ENCODE peak calls at places on chromosomes 11 and 22, in six cellular contexts. One of them, this sample, is unnamed.

GRCh38 chr22:21611210-21611977 is 18.4 kb downstream of the YDJC start:
- DNase-seq in HFFc6: no peak
- DNase-seq in heart left ventricle: no peak
- DNase-seq in naive thymus-derived CD8-positive, alpha-beta T cell: no peak
- DNase-seq in Right ventricle myocardium superior: no peak
- DNase-seq in GM04504: no peak
- DNase-seq in this sample: no peak

GRCh38 chr11:91755951-91756707 is 468.5 kb upstream of the FAT3 start:
- DNase-seq in HFFc6: no peak
- DNase-seq in heart left ventricle: no peak
- DNase-seq in naive thymus-derived CD8-positive, alpha-beta T cell: no peak
- DNase-seq in Right ventricle myocardium superior: no peak
- DNase-seq in GM04504: no peak
- DNase-seq in this sample: no peak

GRCh38 chr11:8340299-8340698 is 76.6 kb upstream of the LMO1 start:
- DNase-seq in HFFc6: no peak
- DNase-seq in heart left ventricle: no peak
- DNase-seq in naive thymus-derived CD8-positive, alpha-beta T cell: no peak
- DNase-seq in Right ventricle myocardium superior: no peak
- DNase-seq in GM04504: no peak
- DNase-seq in this sample: no peak

GRCh38 chr22:50301581-50301991 is 5.9 kb downstream of the PLXNB2 start:
- DNase-seq in HFFc6: peak
- DNase-seq in heart left ventricle: no peak
- DNase-seq in naive thymus-derived CD8-positive, alpha-beta T cell: no peak
- DNase-seq in Right ventricle myocardium superior: no peak
- DNase-seq in GM04504: no peak
- DNase-seq in this sample: no peak

GRCh38 chr11:132114185-132114584 is 743.8 kb downstream of the NTM start:
- DNase-seq in HFFc6: peak
- DNase-seq in heart left ventricle: no peak
- DNase-seq in naive thymus-derived CD8-positive, alpha-beta T cell: no peak
- DNase-seq in Right ventricle myocardium superior: peak
- DNase-seq in GM04504: no peak
- DNase-seq in this sample: no peak

GRCh38 chr22:35641494-35642120 is 6.6 kb upstream of the APOL6 start:
- DNase-seq in HFFc6: no peak
- DNase-seq in heart left ventricle: no peak
- DNase-seq in naive thymus-derived CD8-positive, alpha-beta T cell: no peak
- DNase-seq in Right ventricle myocardium superior: no peak
- DNase-seq in GM04504: no peak
- DNase-seq in this sample: no peak

GRCh38 chr11:122727101-122727929 is 71.8 kb downstream of the UBASH3B start:
- DNase-seq in HFFc6: no peak
- DNase-seq in heart left ventricle: no peak
- DNase-seq in naive thymus-derived CD8-positive, alpha-beta T cell: no peak
- DNase-seq in Right ventricle myocardium superior: no peak
- DNase-seq in GM04504: no peak
- DNase-seq in this sample: no peak

GRCh38 chr11:15053201-15053685 is 20.1 kb upstream of the CALCB start:
- DNase-seq in HFFc6: no peak
- DNase-seq in heart left ventricle: no peak
- DNase-seq in naive thymus-derived CD8-positive, alpha-beta T cell: no peak
- DNase-seq in Right ventricle myocardium superior: no peak
- DNase-seq in GM04504: no peak
- DNase-seq in this sample: no peak

GRCh38 chr22:27201741-27202140 is 544.4 kb downstream of the MIAT start:
- DNase-seq in HFFc6: no peak
- DNase-seq in heart left ventricle: no peak
- DNase-seq in naive thymus-derived CD8-positive, alpha-beta T cell: no peak
- DNase-seq in Right ventricle myocardium superior: no peak
- DNase-seq in GM04504: no peak
- DNase-seq in this sample: no peak

GRCh38 chr11:27820249-27820648 is 120.0 kb upstream of the BDNF start:
- DNase-seq in HFFc6: peak
- DNase-seq in heart left ventricle: no peak
- DNase-seq in naive thymus-derived CD8-positive, alpha-beta T cell: no peak
- DNase-seq in Right ventricle myocardium superior: no peak
- DNase-seq in GM04504: peak
- DNase-seq in this sample: no peak

GRCh38 chr11:27401760-27402316 is 38.8 kb upstream of the CCDC34 start:
- DNase-seq in HFFc6: no peak
- DNase-seq in heart left ventricle: no peak
- DNase-seq in naive thymus-derived CD8-positive, alpha-beta T cell: no peak
- DNase-seq in Right ventricle myocardium superior: no peak
- DNase-seq in GM04504: no peak
- DNase-seq in this sample: no peak

GRCh38 chr11:72230764-72231365 is 6.3 kb downstream of the INPPL1 start:
- DNase-seq in HFFc6: no peak
- DNase-seq in heart left ventricle: no peak
- DNase-seq in naive thymus-derived CD8-positive, alpha-beta T cell: no peak
- DNase-seq in Right ventricle myocardium superior: no peak
- DNase-seq in GM04504: no peak
- DNase-seq in this sample: peak

GRCh38 chr11:33021937-33022336 is 6.3 kb downstream of the DEPDC7 start:
- DNase-seq in HFFc6: no peak
- DNase-seq in heart left ventricle: no peak
- DNase-seq in naive thymus-derived CD8-positive, alpha-beta T cell: no peak
- DNase-seq in Right ventricle myocardium superior: no peak
- DNase-seq in GM04504: no peak
- DNase-seq in this sample: no peak

GRCh38 chr22:49733631-49734030 is 94.0 kb downstream of the BRD1 start:
- DNase-seq in HFFc6: no peak
- DNase-seq in heart left ventricle: no peak
- DNase-seq in naive thymus-derived CD8-positive, alpha-beta T cell: no peak
- DNase-seq in Right ventricle myocardium superior: no peak
- DNase-seq in GM04504: no peak
- DNase-seq in this sample: peak

GRCh38 chr11:17513853-17514252 is 30.4 kb downstream of the USH1C start:
- DNase-seq in HFFc6: no peak
- DNase-seq in heart left ventricle: no peak
- DNase-seq in naive thymus-derived CD8-positive, alpha-beta T cell: no peak
- DNase-seq in Right ventricle myocardium superior: no peak
- DNase-seq in GM04504: no peak
- DNase-seq in this sample: no peak

GRCh38 chr11:105610796-105611361 is 1.0 kb downstream of the GRIA4 start:
- DNase-seq in HFFc6: no peak
- DNase-seq in heart left ventricle: no peak
- DNase-seq in naive thymus-derived CD8-positive, alpha-beta T cell: no peak
- DNase-seq in Right ventricle myocardium superior: no peak
- DNase-seq in GM04504: no peak
- DNase-seq in this sample: no peak

GRCh38 chr11:134978388-134979088 is 566.5 kb upstream of the B3GAT1 start:
- DNase-seq in HFFc6: no peak
- DNase-seq in heart left ventricle: no peak
- DNase-seq in naive thymus-derived CD8-positive, alpha-beta T cell: no peak
- DNase-seq in Right ventricle myocardium superior: no peak
- DNase-seq in GM04504: no peak
- DNase-seq in this sample: no peak

GRCh38 chr11:15969281-15969680 is 387.1 kb downstream of the SOX6 start:
- DNase-seq in HFFc6: peak
- DNase-seq in heart left ventricle: peak
- DNase-seq in naive thymus-derived CD8-positive, alpha-beta T cell: no peak
- DNase-seq in Right ventricle myocardium superior: peak
- DNase-seq in GM04504: peak
- DNase-seq in this sample: no peak

GRCh38 chr11:121416909-121417567 is 35.1 kb upstream of the SORL1 start:
- DNase-seq in HFFc6: peak
- DNase-seq in heart left ventricle: peak
- DNase-seq in naive thymus-derived CD8-positive, alpha-beta T cell: peak
- DNase-seq in Right ventricle myocardium superior: peak
- DNase-seq in GM04504: peak
- DNase-seq in this sample: peak

GRCh38 chr11:31692466-31692865 is 118.7 kb downstream of the PAX6 start:
- DNase-seq in HFFc6: no peak
- DNase-seq in heart left ventricle: no peak
- DNase-seq in naive thymus-derived CD8-positive, alpha-beta T cell: no peak
- DNase-seq in Right ventricle myocardium superior: no peak
- DNase-seq in GM04504: no peak
- DNase-seq in this sample: no peak

GRCh38 chr22:35539910-35540599 is 576 bp upstream of the RASD2 start:
- DNase-seq in HFFc6: no peak
- DNase-seq in heart left ventricle: peak
- DNase-seq in naive thymus-derived CD8-positive, alpha-beta T cell: peak
- DNase-seq in Right ventricle myocardium superior: peak
- DNase-seq in GM04504: no peak
- DNase-seq in this sample: peak

GRCh38 chr11:86745571-86745970 is 54.8 kb upstream of the PRSS23 start:
- DNase-seq in HFFc6: no peak
- DNase-seq in heart left ventricle: no peak
- DNase-seq in naive thymus-derived CD8-positive, alpha-beta T cell: no peak
- DNase-seq in Right ventricle myocardium superior: no peak
- DNase-seq in GM04504: no peak
- DNase-seq in this sample: no peak

GRCh38 chr11:57306941-57307598 is 17.7 kb downstream of the TNKS1BP1 start:
- DNase-seq in HFFc6: no peak
- DNase-seq in heart left ventricle: no peak
- DNase-seq in naive thymus-derived CD8-positive, alpha-beta T cell: peak
- DNase-seq in Right ventricle myocardium superior: no peak
- DNase-seq in GM04504: no peak
- DNase-seq in this sample: no peak

This sample was measured in kidney.